ENCODE peak calls at places on chromosomes 11 and 22, in four cellular contexts. W is stomach, S is fibroblast of lung, L is tibial nerve. M is an unnamed sample.
A peak's percentile ranks its signal among the peaks of the same experiment; 100 is the strongest.

GRCh38 chr22:48240165-48240934 is 1477.9 kb downstream of the TBC1D22A start:
- DNase-seq in W (peak; percentile 1), S (no peak), L (no peak), M (peak; percentile 32)

GRCh38 chr11:5631426-5631825 is 6.6 kb downstream of the TRIM34 start:
- DNase-seq in S (no peak), L (no peak), W (no peak), M (no peak)

GRCh38 chr11:58575377-58576020 is at the start of gene LPXN:
- DNase-seq in W (no peak), L (no peak), S (no peak), M (no peak)

GRCh38 chr11:31477528-31478255 is 31.7 kb downstream of the IMMP1L start:
- DNase-seq in L (no peak), W (no peak), S (no peak), M (no peak)

GRCh38 chr11:36211735-36212430 is 77.3 kb downstream of the COMMD9 start:
- DNase-seq in S (no peak), W (no peak), L (no peak), M (no peak)

GRCh38 chr11:86288776-86289507 is 13.1 kb upstream of the HIKESHI start:
- DNase-seq in S (no peak), W (no peak), L (no peak), M (no peak)

GRCh38 chr11:72119188-72119587 is 6.7 kb upstream of the ANAPC15 start:
- DNase-seq in S (no peak), W (no peak), L (no peak), M (no peak)

GRCh38 chr11:94897330-94897768 is 76.0 kb downstream of the CWC15 start:
- DNase-seq in W (peak; percentile 67), S (peak; percentile 67), L (peak; percentile 53), M (peak; percentile 61)

GRCh38 chr11:121057922-121058321 is 34.0 kb downstream of the TBCEL start:
- DNase-seq in W (no peak), S (no peak), L (no peak), M (no peak)

GRCh38 chr11:27350503-27350902 is 12.5 kb downstream of the CCDC34 start:
- DNase-seq in S (peak; percentile 63), W (no peak), L (no peak), M (no peak)

GRCh38 chr11:76631566-76632308 is 38.8 kb downstream of the LRRC32 start:
- DNase-seq in L (no peak), W (no peak), S (no peak), M (peak; percentile 21)

GRCh38 chr11:63858628-63859550 is 20.0 kb downstream of the MARK2 start:
- DNase-seq in S (peak; percentile 90), W (peak; percentile 43), L (no peak), M (peak; percentile 83)

GRCh38 chr11:126072141-126072741 is 9.6 kb upstream of the CDON start:
- DNase-seq in W (no peak), S (no peak), L (no peak), M (no peak)

GRCh38 chr11:87432006-87432405 is 394.3 kb downstream of the TMEM135 start:
- DNase-seq in L (no peak), S (peak; percentile 59), W (no peak), M (no peak)

GRCh38 chr22:24583221-24583971 is 9.5 kb downstream of the LRRC75B start:
- DNase-seq in L (no peak), W (no peak), S (peak; percentile 21), M (no peak)
- H3K27ac ChIP-seq in L (peak overlapping the region; percentile 62), W (peak overlapping the region; percentile 86), S (no peak overlapping the region), M (peak overlapping the region; percentile 79)

GRCh38 chr11:131002145-131002544 is 85.9 kb upstream of the SNX19 start:
- DNase-seq in S (no peak), L (no peak), W (no peak), M (no peak)

GRCh38 chr11:130995266-130995665 is 79.0 kb upstream of the SNX19 start:
- DNase-seq in L (no peak), S (no peak), W (no peak), M (no peak)

GRCh38 chr11:131005829-131006228 is 89.5 kb upstream of the SNX19 start:
- DNase-seq in S (no peak), W (no peak), L (no peak), M (no peak)

GRCh38 chr11:130999086-130999485 is 82.8 kb upstream of the SNX19 start:
- DNase-seq in W (no peak), S (peak; percentile 71), L (no peak), M (no peak)

GRCh38 chr11:130999992-131000770 is 83.9 kb upstream of the SNX19 start:
- DNase-seq in L (no peak), S (peak; percentile 97), W (no peak), M (no peak)
- H3K4me3 ChIP-seq in L (no peak overlapping the region), S (no peak overlapping the region), W (no peak overlapping the region), M (no peak overlapping the region)

GRCh38 chr22:50529416-50530279 is at the start of gene TYMP:
- DNase-seq in W (peak; percentile 83), S (no peak), L (peak; percentile 45), M (peak; percentile 76)
- H3K4me1 ChIP-seq in W (peaks cover 59% of the 10 kb centered on the region), S (peaks cover 14% of the 10 kb centered on the region), L (no peaks in the 10 kb centered on the region), M (no peaks in the 10 kb centered on the region)

DNA sequence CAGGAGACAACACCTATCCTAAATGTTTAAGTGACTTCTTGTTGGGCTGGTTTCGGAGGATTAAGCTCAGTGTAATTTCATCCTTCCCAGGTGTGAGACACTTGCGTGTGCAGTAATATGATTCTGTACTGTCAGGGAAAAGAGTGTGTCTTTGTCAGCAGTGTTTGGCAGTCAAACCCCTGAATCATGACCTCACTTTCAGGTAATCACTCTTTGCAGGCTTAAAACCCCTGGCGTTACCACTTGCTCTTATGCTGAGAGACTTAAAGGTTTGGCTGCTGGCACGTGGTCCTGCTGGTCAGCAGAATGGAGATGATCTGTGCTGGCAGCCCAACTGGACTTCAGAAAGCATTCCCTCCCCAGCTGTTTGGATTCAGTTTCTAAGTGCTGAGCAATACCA is 56.1 kb downstream of the APIP start:
- DNase-seq in S (peak; percentile 39), W (no peak), L (no peak), M (no peak)
- H3K27ac ChIP-seq in S (no peak overlapping the region), W (no peak overlapping the region), L (no peak overlapping the region), M (no peak overlapping the region)

DNA sequence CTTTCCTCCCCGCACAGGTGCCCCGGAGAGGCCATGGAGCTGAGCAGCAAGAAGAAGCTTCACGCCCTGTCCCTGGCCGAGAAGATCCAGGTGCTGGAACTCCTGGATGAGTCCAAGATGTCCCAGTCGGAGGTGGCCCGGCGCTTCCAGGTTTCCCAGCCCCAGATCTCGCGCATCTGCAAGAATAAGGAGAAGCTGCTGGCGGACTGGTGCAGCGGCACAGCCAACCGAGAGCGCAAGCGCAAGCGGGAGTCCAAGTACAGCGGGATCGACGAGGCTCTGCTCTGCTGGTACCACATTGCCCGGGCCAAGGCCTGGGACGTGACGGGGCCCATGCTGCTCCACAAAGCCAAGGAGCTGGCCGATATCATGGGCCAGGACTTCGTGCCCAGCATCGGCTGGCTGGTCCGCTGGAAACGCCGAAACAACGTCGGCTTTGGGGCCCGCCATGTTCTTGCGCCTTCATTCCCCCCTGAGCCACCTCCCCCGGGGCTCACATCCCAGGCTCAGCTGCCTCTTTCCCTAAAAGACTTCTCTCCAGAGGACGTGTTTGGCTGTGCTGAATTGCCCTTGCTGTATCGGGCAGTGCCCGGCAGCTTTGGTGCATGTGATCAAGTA is 1.3 kb downstream of the TIGD3 start:
- DNase-seq in W (no peak), L (no peak), S (peak; percentile 31), M (no peak)
- H3K4me3 ChIP-seq in W (peak overlapping the region; percentile 76), L (peak overlapping the region; percentile 34), S (no peak overlapping the region), M (peak overlapping the region; percentile 56)

DNA sequence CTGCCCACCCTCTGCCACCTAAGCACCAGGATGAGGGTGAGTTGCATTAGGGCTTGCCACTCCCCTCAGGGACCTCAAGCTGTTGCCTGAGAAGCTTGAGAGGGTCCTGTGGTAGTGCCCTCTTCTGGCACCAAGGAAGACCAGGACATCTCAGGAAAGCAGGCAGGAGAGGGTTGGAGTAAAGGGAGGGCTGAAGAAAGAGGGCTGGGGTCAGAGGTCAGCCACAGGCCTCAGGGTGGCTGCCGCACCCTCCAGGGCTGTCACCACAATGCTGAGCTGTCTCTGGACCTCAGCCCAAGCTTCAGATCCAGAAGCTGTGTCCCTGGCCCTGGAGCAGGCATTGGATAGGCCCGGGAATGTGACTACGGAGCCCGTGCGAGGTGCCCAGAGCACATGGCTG is 4.1 kb downstream of the SAC3D1 start:
- DNase-seq in W (no peak), S (no peak), L (no peak), M (no peak)
- H3K4me1 ChIP-seq in W (peaks cover 22% of the 10 kb centered on the region), S (no peaks in the 10 kb centered on the region), L (no peaks in the 10 kb centered on the region), M (no peaks in the 10 kb centered on the region)

M was measured in right atrium auricular region.